ENCODE peak calls at places on chromosome 2, in four cellular contexts. C, A, G and X are unnamed samples. For H3K9me2, the result is how much of the 10 kb centered on the place peaks cover.

GRCh38 chr2:148042219-148042618 is 21.3 kb downstream of the MBD5 start:
- DNase-seq in C (peak), A (no peak), G (no peak), X (no peak)

GRCh38 chr2:146239392-146240135 is 1605.3 kb upstream of the ACVR2A start:
- DNase-seq in G (no peak), A (no peak), C (peak), X (no peak)

GRCh38 chr2:30664761-30665358 is 142.4 kb downstream of the CAPN13 start:
- DNase-seq in G (peak), A (no peak), C (peak), X (no peak)

GRCh38 chr2:155095613-155096012 is 397.1 kb downstream of the KCNJ3 start:
- DNase-seq in G (no peak), A (no peak), C (no peak), X (no peak)

GRCh38 chr2:133579295-133579694 is 11.0 kb upstream of the NCKAP5 start:
- DNase-seq in C (peak), A (no peak), G (no peak), X (no peak)

GRCh38 chr2:102304268-102304667 is 7.1 kb upstream of the IL1RL1 start:
- DNase-seq in C (peak), G (no peak), A (no peak), X (no peak)

GRCh38 chr2:33122726-33123125 is 176.0 kb downstream of the LTBP1 start:
- DNase-seq in G (no peak), C (no peak), A (no peak), X (no peak)

GRCh38 chr2:74658516-74658915 is 4.5 kb downstream of the SEMA4F start:
- DNase-seq in G (no peak), C (peak), A (no peak), X (no peak)

GRCh38 chr2:177628817-177629216 is 236.2 kb downstream of the AGPS start:
- DNase-seq in A (no peak), G (no peak), C (no peak), X (no peak)

GRCh38 chr2:222939208-222939846 is 78.5 kb downstream of the ACSL3 start:
- DNase-seq in C (peak), A (peak), G (peak), X (peak)

GRCh38 chr2:133483201-133483600 is 85.1 kb downstream of the NCKAP5 start:
- DNase-seq in A (no peak), G (no peak), C (no peak), X (no peak)

GRCh38 chr2:127348421-127349000 is 39.3 kb downstream of the MAP3K2 start:
- DNase-seq in G (no peak), A (no peak), C (peak), X (no peak)

GRCh38 chr2:121849236-121849635 is 93.8 kb downstream of the TSN start:
- DNase-seq in G (no peak), A (no peak), C (no peak), X (no peak)

GRCh38 chr2:120622886-120623753 is 112.5 kb upstream of the GLI2 start:
- DNase-seq in A (no peak), G (no peak), C (no peak), X (no peak)

GRCh38 chr2:163505281-163505680 is 230.5 kb downstream of the FIGN start:
- DNase-seq in C (no peak), A (no peak), G (no peak), X (no peak)

GRCh38 chr2:19774788-19775156 is 127.0 kb downstream of the TTC32 start:
- DNase-seq in C (no peak), A (no peak), G (no peak), X (no peak)

GRCh38 chr2:5562865-5563264 is 129.3 kb upstream of the SOX11 start:
- DNase-seq in G (no peak), A (no peak), C (no peak), X (no peak)

GRCh38 chr2:201357216-201357615 is at the start of gene FLACC1:
- DNase-seq in G (peak), A (peak), C (peak), X (peak)

GRCh38 chr2:215833531-215834162 is 179.7 kb downstream of the MREG start:
- DNase-seq in C (peak), A (no peak), G (peak), X (no peak)

DNA sequence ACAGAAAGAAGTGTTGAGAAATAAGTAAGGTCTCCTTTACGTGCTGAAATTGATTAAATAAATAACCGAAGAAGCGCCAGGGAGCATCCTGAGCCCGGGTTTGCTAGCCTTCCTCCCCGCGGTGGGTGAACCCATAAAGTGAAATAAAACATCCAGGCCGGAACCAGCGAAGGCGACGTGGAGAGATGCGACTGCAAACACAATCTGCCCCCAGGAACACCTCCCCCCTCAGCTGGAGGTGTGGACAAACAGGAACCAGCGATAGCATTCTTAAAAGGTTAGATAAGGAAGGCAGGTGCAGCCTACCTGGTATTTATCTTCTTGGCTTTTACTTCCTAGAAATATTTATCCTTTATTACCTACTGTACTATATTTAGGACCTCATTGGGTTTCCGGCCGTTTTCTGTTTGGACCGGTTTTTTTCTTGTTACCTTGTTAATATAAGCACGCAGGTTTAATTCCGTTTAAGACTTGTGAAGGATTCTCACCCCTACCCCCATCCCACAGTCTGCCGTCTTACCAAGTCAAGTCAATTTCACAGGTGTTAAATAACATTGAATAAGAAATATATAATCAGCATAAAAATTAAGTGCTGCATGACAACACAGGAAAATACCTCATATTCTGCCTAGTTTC is 224.1 kb upstream of the ID2 start:
- DNase-seq in C (no peak), G (peak), A (no peak), X (no peak)
- H3K9me2 ChIP-seq in C (under half), G (under half), A (under half), X (under half)

DNA sequence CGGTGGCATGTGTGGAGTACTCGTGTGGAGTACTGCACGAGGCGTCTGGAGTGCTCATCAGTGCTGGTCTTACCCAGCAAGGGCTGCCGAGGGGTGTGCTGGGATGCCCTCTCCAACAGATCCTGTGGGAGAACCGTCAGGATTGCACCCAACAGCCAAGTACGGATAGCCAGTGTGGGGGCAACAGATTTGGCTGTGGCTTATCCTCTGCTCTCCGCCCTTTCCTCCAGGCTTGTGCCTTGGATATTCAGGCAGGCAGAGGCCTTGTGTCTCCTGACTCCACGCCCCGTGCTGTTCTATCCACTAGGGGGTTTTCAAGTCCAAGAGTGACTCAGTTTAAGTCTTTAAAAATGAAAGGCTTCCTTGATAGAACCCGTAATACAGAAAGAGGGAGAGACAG is 321.0 kb upstream of the HS6ST1 start:
- DNase-seq in A (peak), C (peak), G (no peak), X (no peak)
- H3K9me2 ChIP-seq in A (under half), C (under half), G (under half), X (under half)

GRCh38 chr2:128638741-128639477 is 320.2 kb upstream of the HS6ST1 start:
- DNase-seq in A (no peak), C (peak), G (no peak), X (peak)
- H3K9me2 ChIP-seq in A (under half), C (under half), G (under half), X (under half)

DNA sequence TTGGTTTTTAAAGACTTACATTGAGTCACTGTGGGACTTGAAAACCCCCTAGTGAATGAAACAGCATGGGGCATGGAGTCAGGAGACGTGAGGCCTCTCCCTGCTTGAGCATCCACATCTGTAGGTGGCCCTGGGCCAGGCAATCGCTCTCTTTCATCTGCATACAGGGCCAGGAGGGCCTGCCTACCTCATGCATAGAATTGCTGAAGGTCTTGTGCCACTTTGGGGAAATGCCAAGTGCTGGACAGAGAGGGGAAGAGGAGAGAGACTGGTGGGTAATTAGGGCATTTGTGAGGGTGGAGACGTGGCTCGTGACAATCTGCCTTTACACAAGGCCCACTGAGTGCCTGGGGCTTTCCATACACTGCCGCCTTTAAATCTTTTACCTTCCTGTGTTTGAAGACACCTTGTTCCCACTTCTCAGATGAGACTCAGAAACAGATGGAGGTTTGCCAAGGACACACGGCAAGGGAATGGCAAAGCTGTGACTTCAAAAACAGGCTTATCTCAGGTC is 322.2 kb upstream of the HS6ST1 start:
- DNase-seq in A (no peak), C (no peak), G (no peak), X (no peak)
- H3K9me2 ChIP-seq in A (under half), C (under half), G (under half), X (under half)